ENCODE peak calls at places on chromosome 21, in ten cellular contexts. I, N, O, J, H, P, E, Z, Y and R are unnamed samples.

GRCh38 chr21:41827951-41828883 is 50.9 kb downstream of the PRDM15 start:
- DNase-seq in P (no peak), E (no peak), I (no peak), O (no peak), H (no peak), J (no peak), Y (no peak), N (no peak), Z (no peak), R (no peak)

GRCh38 chr21:16563795-16564194 is 834.0 kb downstream of the USP25 start:
- DNase-seq in N (no peak), Z (no peak), H (no peak), P (peak), E (no peak), I (peak), O (peak), J (no peak), Y (peak), R (no peak)

GRCh38 chr21:46172863-46173528 is 11.3 kb downstream of the SPATC1L start:
- DNase-seq in E (no peak), H (no peak), Z (no peak), J (no peak), O (no peak), N (peak), P (no peak), Y (no peak), I (no peak), R (no peak)

GRCh38 chr21:42413500-42413899 is 9.8 kb downstream of the UBASH3A start:
- DNase-seq in E (no peak), O (no peak), I (no peak), H (peak), J (no peak), Y (no peak), Z (no peak), N (no peak), P (no peak), R (no peak)

GRCh38 chr21:32196001-32196400 is 82.8 kb downstream of the MIS18A start:
- DNase-seq in O (no peak), I (no peak), P (no peak), E (no peak), Y (no peak), J (no peak), H (no peak), N (no peak), Z (no peak), R (no peak)

GRCh38 chr21:40049031-40049958 is 182.1 kb downstream of the PCP4 start:
- DNase-seq in H (no peak), N (no peak), E (no peak), Y (no peak), J (no peak), O (no peak), Z (no peak), I (no peak), P (no peak), R (no peak)

GRCh38 chr21:43603230-43603626 is 56.1 kb downstream of the HSF2BP start:
- DNase-seq in Z (no peak), Y (no peak), H (no peak), I (no peak), J (no peak), O (no peak), P (no peak), E (no peak), N (no peak), R (no peak)

GRCh38 chr21:42460391-42461184 is 35.4 kb downstream of the RSPH1 start:
- DNase-seq in P (no peak), E (no peak), I (no peak), N (no peak), O (peak), Z (no peak), J (no peak), Y (no peak), H (peak), R (no peak)

GRCh38 chr21:33461538-33462250 is 18.1 kb downstream of the TMEM50B start:
- DNase-seq in Z (no peak), I (no peak), O (no peak), P (no peak), N (no peak), Y (no peak), J (no peak), E (no peak), H (no peak), R (no peak)

GRCh38 chr21:43209575-43210453 is 41.0 kb downstream of the CRYAA start:
- DNase-seq in H (no peak), I (peak), P (peak), N (no peak), J (no peak), Z (peak), E (peak), Y (peak), O (peak), R (no peak)

GRCh38 chr21:37098756-37099155 is 25.7 kb downstream of the TTC3 start:
- DNase-seq in H (no peak), E (no peak), I (no peak), Z (no peak), O (no peak), J (no peak), N (no peak), P (no peak), Y (no peak), R (no peak)

GRCh38 chr21:42350271-42350885 is 416 bp downstream of the TFF2 start:
- DNase-seq in N (no peak), I (no peak), J (no peak), E (no peak), P (no peak), H (no peak), Z (no peak), Y (no peak), O (peak), R (no peak)

GRCh38 chr21:40689816-40690215 is 157.1 kb downstream of the DSCAM start:
- DNase-seq in Z (no peak), E (no peak), O (no peak), P (no peak), N (no peak), H (no peak), J (no peak), I (no peak), Y (no peak), R (no peak)

GRCh38 chr21:39611547-39612190 is 1.1 kb upstream of the B3GALT5 start:
- DNase-seq in Z (no peak), I (no peak), H (no peak), P (no peak), O (peak), Y (no peak), J (no peak), E (no peak), N (no peak), R (no peak)

GRCh38 chr21:37520801-37521200 is 154.2 kb downstream of the DYRK1A start:
- DNase-seq in P (no peak), H (no peak), E (no peak), Z (no peak), O (peak), J (no peak), N (no peak), Y (no peak), I (no peak), R (no peak)

GRCh38 chr21:36923270-36923669 is 43.2 kb downstream of the HLCS start:
- DNase-seq in J (no peak), Z (no peak), Y (no peak), O (no peak), N (no peak), H (no peak), I (no peak), P (no peak), E (no peak), R (no peak)

GRCh38 chr21:45136927-45137611 is 62.7 kb downstream of the ADARB1 start:
- DNase-seq in N (peak), P (peak), Y (peak), E (peak), H (peak), J (peak), O (peak), Z (peak), I (peak), R (peak)
- TF ChIP-seq CTCF in N (peak), P (peak), Y (peak), E (peak), H (peak), J (peak), O (peak), Z (peak), I (peak), R (peak)

GRCh38 chr21:30194701-30195299 is 21.1 kb downstream of the CLDN8 start:
- DNase-seq in O (peak), Z (peak), P (no peak), H (peak), E (no peak), J (no peak), Y (no peak), I (peak), N (no peak), R (no peak)
- TF ChIP-seq CTCF in O (peak), Z (peak), P (peak), H (peak), E (peak), J (peak), Y (no peak), I (peak), N (peak), R (peak)

GRCh38 chr21:18218331-18218730 is 26.3 kb upstream of the CHODL start:
- DNase-seq in Y (no peak), H (no peak), J (no peak), O (no peak), Z (no peak), E (no peak), N (no peak), I (no peak), P (no peak), R (no peak)

GRCh38 chr21:18220498-18220897 is 24.1 kb upstream of the CHODL start:
- DNase-seq in I (no peak), J (no peak), N (no peak), O (no peak), Z (no peak), E (no peak), H (no peak), Y (no peak), P (no peak), R (no peak)

GRCh38 chr21:18228060-18228739 is 16.4 kb upstream of the CHODL start:
- DNase-seq in I (no peak), H (no peak), J (no peak), Y (no peak), Z (no peak), O (no peak), P (no peak), N (no peak), E (no peak), R (peak)

DNA sequence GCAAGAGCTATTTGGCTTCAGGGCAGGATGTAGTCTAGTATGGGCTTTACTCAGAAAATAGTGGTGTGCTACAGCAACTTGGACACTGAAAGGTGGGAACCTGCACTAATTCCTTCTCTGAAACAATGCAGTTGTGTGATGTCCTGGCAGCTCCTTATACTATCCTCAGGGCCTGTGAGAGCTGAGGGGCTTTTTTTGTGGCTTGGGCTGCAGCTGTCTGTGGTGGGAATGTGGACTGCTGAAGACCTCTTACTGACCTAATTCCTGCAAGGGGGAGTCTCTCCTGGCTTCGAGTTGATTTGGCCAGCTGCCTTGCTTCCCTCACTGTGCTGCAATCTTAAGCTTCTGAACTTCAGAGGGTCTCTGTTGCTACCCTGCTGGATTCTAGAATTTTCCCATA is 22.3 kb upstream of the CHODL start:
- DNase-seq in P (no peak), E (no peak), I (no peak), Z (no peak), O (no peak), J (no peak), N (no peak), Y (no peak), H (no peak), R (no peak)
- TF ChIP-seq CTCF in P (no peak), E (no peak), I (no peak), Z (no peak), O (no peak), J (no peak), N (no peak), Y (no peak), H (no peak), R (no peak)

DNA sequence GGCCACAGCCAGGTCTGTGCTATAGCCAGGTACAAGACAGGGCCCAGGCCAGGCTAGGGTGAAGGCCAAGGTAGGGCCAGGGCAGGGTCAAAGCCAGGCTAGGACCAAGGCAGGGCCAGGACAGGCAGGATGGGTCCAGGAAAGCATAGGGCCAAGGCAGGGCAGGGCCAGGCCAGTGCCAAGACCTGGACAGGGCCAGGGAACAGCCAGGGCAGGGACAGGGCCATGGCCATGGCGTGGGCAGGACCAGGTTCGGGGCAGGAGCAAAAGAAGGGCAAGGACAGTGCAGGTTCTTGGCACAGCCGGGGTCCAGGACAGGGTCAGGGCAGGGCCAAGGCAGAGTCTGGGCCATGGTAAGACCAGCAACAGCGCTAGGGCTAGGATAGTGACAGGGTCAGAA is 153.4 kb downstream of the LIPI start:
- DNase-seq in H (no peak), N (no peak), Z (no peak), P (no peak), Y (no peak), O (no peak), J (no peak), I (no peak), E (no peak), R (no peak)
- TF ChIP-seq CTCF in H (no peak), N (no peak), Z (no peak), P (no peak), Y (no peak), O (no peak), J (no peak), I (no peak), E (no peak), R (no peak)

GRCh38 chr21:25507522-25507921 is 99.8 kb downstream of the MRPL39 start:
- DNase-seq in H (peak), Z (peak), O (no peak), N (no peak), E (no peak), I (no peak), J (no peak), Y (no peak), P (no peak), R (no peak)
- TF ChIP-seq CTCF in H (peak), Z (peak), O (peak), N (no peak), E (no peak), I (no peak), J (no peak), Y (no peak), P (no peak), R (peak)